ENCODE peak calls at places on chromosomes 11 and 22, in nine cellular contexts. B, H, A, Q, C, F, Y, S and X are unnamed samples.

GRCh38 chr11:47477323-47477722 is 28.4 kb upstream of the RAPSN start:
- DNase-seq in B (no peak), H (no peak), A (peak; percentile 72), Q (no peak), C (no peak), F (no peak), Y (no peak), S (no peak), X (no peak)

GRCh38 chr22:29480512-29481264 is 670 bp downstream of the NEFH start:
- DNase-seq in B (no peak), H (peak; percentile 82), A (no peak), Q (peak; percentile 82), C (peak; percentile 16), F (no peak), Y (peak; percentile 96), S (no peak), X (peak; percentile 80)

GRCh38 chr22:50613291-50613981 is 12.8 kb downstream of the MAPK8IP2 start:
- DNase-seq in B (peak; percentile 90), H (peak; percentile 73), A (peak; percentile 60), Q (no peak), C (peak; percentile 59), F (peak; percentile 89), Y (peak; percentile 39), S (no peak), X (no peak)

GRCh38 chr11:69249641-69250502 is 44.1 kb upstream of the MYEOV start:
- DNase-seq in B (peak; percentile 36), H (peak; percentile 5), A (peak; percentile 12), Q (peak; percentile 66), C (no peak), F (no peak), Y (no peak), S (no peak), X (peak; percentile 9)

GRCh38 chr11:83063073-83063754 is 8.5 kb downstream of the RAB30 start:
- DNase-seq in B (no peak), H (no peak), A (peak; percentile 36), Q (no peak), C (no peak), F (no peak), Y (no peak), S (no peak), X (no peak)

GRCh38 chr11:123357353-123357989 is 72.6 kb upstream of the GRAMD1B start:
- DNase-seq in B (no peak), H (no peak), A (no peak), Q (no peak), C (no peak), F (no peak), Y (no peak), S (no peak), X (no peak)

GRCh38 chr11:3959015-3959917 is 103.8 kb downstream of the STIM1 start:
- DNase-seq in B (no peak), H (no peak), A (peak; percentile 60), Q (peak; percentile 21), C (no peak), F (no peak), Y (no peak), S (no peak), X (peak; percentile 81)

GRCh38 chr11:38791346-38791961 is 2193.4 kb upstream of the RAG2 start:
- DNase-seq in B (peak; percentile 49), H (peak; percentile 73), A (peak; percentile 75), Q (peak; percentile 87), C (no peak), F (no peak), Y (peak; percentile 57), S (no peak), X (peak; percentile 80)

GRCh38 chr22:29642694-29643093 is 39.3 kb downstream of the NF2 start:
- DNase-seq in B (no peak), H (no peak), A (no peak), Q (no peak), C (no peak), F (no peak), Y (no peak), S (no peak), X (no peak)

GRCh38 chr11:112655386-112655785 is 305.8 kb upstream of the NCAM1 start:
- DNase-seq in B (peak; percentile 65), H (peak; percentile 83), A (no peak), Q (no peak), C (peak; percentile 87), F (peak; percentile 32), Y (no peak), S (peak; percentile 80), X (peak; percentile 88)

GRCh38 chr11:29129850-29130249 is 887.0 kb downstream of the KCNA4 start:
- DNase-seq in B (no peak), H (no peak), A (peak; percentile 40), Q (no peak), C (no peak), F (no peak), Y (no peak), S (no peak), X (peak; percentile 31)

GRCh38 chr11:47418454-47419259 is 7.6 kb downstream of the PSMC3 start:
- DNase-seq in B (no peak), H (no peak), A (no peak), Q (peak; percentile 0), C (no peak), F (no peak), Y (no peak), S (no peak), X (no peak)

DNA sequence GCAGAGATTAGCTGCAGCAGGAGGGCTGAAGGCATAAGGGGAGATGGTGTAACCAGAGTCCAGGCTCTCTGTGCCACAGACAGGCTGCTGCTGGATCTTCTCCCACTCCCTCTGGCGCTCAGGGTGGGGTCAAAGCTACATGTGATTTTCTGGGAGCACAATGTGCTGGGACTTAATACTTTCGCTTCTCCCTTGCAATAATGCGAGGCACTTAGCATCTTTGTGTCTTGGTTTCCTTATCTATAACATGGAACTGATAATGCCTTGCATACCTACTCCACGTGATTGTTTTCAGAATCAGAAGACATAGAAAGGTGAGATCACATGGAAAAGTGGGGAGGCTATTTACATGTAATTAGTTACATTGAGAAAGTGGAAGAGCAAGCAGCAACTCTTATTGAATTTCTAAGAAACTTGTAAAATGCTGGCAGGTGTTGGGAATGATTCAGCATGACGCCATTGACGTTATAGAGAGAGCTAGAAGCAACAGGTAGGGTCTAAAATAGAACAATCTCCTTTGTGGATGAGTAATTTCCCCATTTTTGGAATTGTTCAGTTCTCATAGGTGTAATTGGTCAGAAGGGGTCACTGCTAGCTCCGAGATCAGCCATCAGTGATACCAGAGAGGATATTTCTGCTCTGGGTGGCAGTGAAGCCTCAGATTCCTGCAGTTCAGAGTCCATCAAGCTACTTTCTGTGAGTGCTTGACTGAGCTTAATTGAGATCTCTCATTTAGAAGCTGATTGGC is 8.2 kb upstream of the OR9I1 start:
- DNase-seq in B (no peak), H (no peak), A (peak; percentile 80), Q (no peak), C (no peak), F (no peak), Y (no peak), S (no peak), X (no peak)
- TF ChIP-seq CTCF in B (peak; percentile 21), H (no peak), A (peak; percentile 47), Q (no peak), C (no peak), F (no peak), Y (no peak), S (no peak), X (no peak)

GRCh38 chr22:23253475-23254055 is 73.3 kb downstream of the BCR start:
- DNase-seq in B (no peak), H (no peak), A (no peak), Q (no peak), C (no peak), F (no peak), Y (no peak), S (no peak), X (no peak)

GRCh38 chr22:23250424-23251363 is 70.4 kb downstream of the BCR start:
- DNase-seq in B (no peak), H (no peak), A (no peak), Q (no peak), C (no peak), F (no peak), Y (no peak), S (no peak), X (no peak)

GRCh38 chr22:23249506-23250423 is 69.5 kb downstream of the BCR start:
- DNase-seq in B (no peak), H (no peak), A (no peak), Q (no peak), C (no peak), F (no peak), Y (peak; percentile 83), S (no peak), X (no peak)

GRCh38 chr22:23248583-23248982 is 68.3 kb downstream of the BCR start:
- DNase-seq in B (no peak), H (no peak), A (peak; percentile 68), Q (peak; percentile 41), C (no peak), F (no peak), Y (no peak), S (no peak), X (peak; percentile 57)

GRCh38 chr22:23251445-23252093 is 71.3 kb downstream of the BCR start:
- DNase-seq in B (peak; percentile 83), H (no peak), A (peak; percentile 1), Q (no peak), C (no peak), F (peak; percentile 43), Y (no peak), S (no peak), X (no peak)
- H3K27ac ChIP-seq in B (no peak overlapping the region), H (no peak overlapping the region), A (peak overlapping the region; percentile 7), Q (no peak overlapping the region), C (no peak overlapping the region), F (no peak overlapping the region), Y (no peak overlapping the region), S (no peak overlapping the region), X (no peak overlapping the region)

DNA sequence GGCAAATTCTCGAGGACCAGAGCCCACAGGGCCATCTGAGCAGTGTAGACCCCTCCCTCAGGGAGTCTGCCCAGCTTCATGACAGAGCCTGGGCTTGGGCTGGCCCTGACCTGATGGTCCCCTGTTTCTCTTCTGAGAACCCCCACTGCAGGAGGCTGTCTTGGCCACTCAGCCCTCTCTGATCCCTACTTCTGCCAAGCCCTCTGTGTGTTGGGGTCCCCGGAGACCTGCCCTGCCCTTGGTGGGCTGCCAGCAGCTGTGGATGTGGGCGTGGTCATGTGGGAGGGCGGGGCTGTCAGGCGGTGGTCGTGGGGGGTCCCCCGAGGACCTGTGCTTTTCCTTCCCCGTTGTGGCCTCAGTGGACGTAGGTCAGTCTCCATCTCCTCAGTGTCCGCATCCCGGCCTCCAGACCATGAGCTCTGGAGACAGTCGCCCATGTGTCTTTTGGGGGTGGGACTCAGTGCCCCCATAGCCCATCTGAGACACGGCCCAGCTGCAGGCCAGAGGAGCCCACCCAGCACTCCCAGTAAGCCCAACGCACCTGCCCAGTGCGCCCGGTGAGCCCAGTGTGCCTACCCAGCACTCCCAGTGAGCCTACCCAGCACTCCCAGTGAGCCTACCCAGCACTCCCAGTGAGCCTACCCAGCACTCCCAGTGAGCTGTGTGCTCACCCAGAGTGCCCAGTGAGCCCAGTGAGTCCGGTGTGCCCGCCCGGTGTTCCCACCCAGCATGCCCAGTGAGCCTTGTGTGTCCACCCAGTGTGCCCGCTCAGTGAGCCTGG is 409.2 kb downstream of the TBC1D22A start:
- DNase-seq in B (peak; percentile 43), H (no peak), A (no peak), Q (no peak), C (no peak), F (peak; percentile 4), Y (no peak), S (no peak), X (no peak)
- TF ChIP-seq CTCF in B (no peak), H (no peak), A (no peak), Q (no peak), C (no peak), F (no peak), Y (no peak), S (no peak), X (no peak)

DNA sequence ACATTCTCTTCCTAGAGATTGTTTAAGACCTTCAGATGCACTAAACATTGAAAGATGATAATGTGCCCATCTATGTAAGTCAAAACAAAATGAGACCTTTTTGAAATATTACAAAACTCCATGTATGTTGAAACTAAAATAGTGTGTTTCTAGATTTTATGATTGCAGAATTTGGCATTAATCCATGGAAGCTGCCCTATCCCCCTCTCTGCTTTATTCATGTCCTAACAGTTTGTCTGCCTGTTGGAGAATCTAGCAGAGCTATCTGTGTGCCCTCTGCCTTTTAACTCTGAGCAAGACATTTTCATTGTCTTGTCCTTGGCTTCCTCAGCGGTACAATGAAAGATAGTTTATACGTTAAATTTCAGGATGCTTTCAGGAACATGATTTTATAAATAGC is 105.5 kb downstream of the FAT3 start:
- DNase-seq in B (no peak), H (no peak), A (no peak), Q (no peak), C (no peak), F (no peak), Y (peak; percentile 9), S (no peak), X (peak; percentile 39)
- H3K27ac ChIP-seq in B (no peak overlapping the region), H (no peak overlapping the region), A (no peak overlapping the region), Q (peak overlapping the region; percentile 52), C (no peak overlapping the region), F (no peak overlapping the region), Y (no peak overlapping the region), S (no peak overlapping the region), X (no peak overlapping the region)